ENCODE peak calls at places on chromosome 19, in four cellular contexts. One of them, this sample, is unnamed.

GRCh38 chr19:3407556-3408516 is 41.5 kb downstream of the NFIC start:
- DNase-seq in K562: no peak
- DNase-seq in A549: no peak
- DNase-seq in HepG2: peak
- DNase-seq in this sample: no peak

GRCh38 chr19:18074192-18074591 is 12.5 kb downstream of the IL12RB1 start:
- DNase-seq in A549: no peak
- DNase-seq in K562: no peak
- DNase-seq in HepG2: peak
- DNase-seq in this sample: no peak

GRCh38 chr19:29271911-29272310 is 59.0 kb upstream of the UQCRFS1 start:
- DNase-seq in HepG2: no peak
- DNase-seq in K562: no peak
- DNase-seq in A549: no peak
- DNase-seq in this sample: no peak

GRCh38 chr19:3203754-3204645 is 18.3 kb downstream of the NCLN start:
- DNase-seq in HepG2: no peak
- DNase-seq in A549: no peak
- DNase-seq in K562: no peak
- DNase-seq in this sample: no peak

GRCh38 chr19:52066258-52066866 is 17.7 kb upstream of the ZNF432 start:
- DNase-seq in K562: no peak
- DNase-seq in HepG2: no peak
- DNase-seq in A549: no peak
- DNase-seq in this sample: no peak

GRCh38 chr19:4054471-4055208 is 12.1 kb downstream of the ZBTB7A start:
- DNase-seq in K562: no peak
- DNase-seq in HepG2: no peak
- DNase-seq in A549: no peak
- DNase-seq in this sample: no peak

GRCh38 chr19:4059493-4059880 is 7.2 kb downstream of the ZBTB7A start:
- DNase-seq in K562: no peak
- DNase-seq in A549: no peak
- DNase-seq in HepG2: no peak
- DNase-seq in this sample: no peak

GRCh38 chr19:38557205-38557799 is 60.5 kb downstream of the MAP4K1 start:
- DNase-seq in HepG2: no peak
- DNase-seq in K562: peak
- DNase-seq in A549: peak
- DNase-seq in this sample: peak

GRCh38 chr19:44512326-44513298 is 12.3 kb upstream of the ZNF180 start:
- DNase-seq in HepG2: peak
- DNase-seq in A549: peak
- DNase-seq in K562: peak
- DNase-seq in this sample: no peak

GRCh38 chr19:37997911-37998344 is 90.9 kb downstream of the SIPA1L3 start:
- DNase-seq in HepG2: no peak
- DNase-seq in K562: no peak
- DNase-seq in A549: peak
- DNase-seq in this sample: no peak

GRCh38 chr19:45382426-45382825 is 12.1 kb upstream of the ERCC2 start:
- DNase-seq in A549: no peak
- DNase-seq in K562: no peak
- DNase-seq in HepG2: no peak
- DNase-seq in this sample: no peak

GRCh38 chr19:24054044-24054935 is 32.7 kb upstream of the ZNF254 start:
- DNase-seq in A549: peak
- DNase-seq in HepG2: peak
- DNase-seq in K562: no peak
- DNase-seq in this sample: no peak

GRCh38 chr19:3556978-3557460 is 367 bp downstream of the MFSD12 start:
- DNase-seq in K562: peak
- DNase-seq in A549: no peak
- DNase-seq in HepG2: no peak
- DNase-seq in this sample: no peak

GRCh38 chr19:52691215-52691610 is 43.6 kb downstream of the ZNF611 start:
- DNase-seq in HepG2: no peak
- DNase-seq in A549: no peak
- DNase-seq in K562: no peak
- DNase-seq in this sample: no peak

GRCh38 chr19:45177817-45178261 is at the start of gene TRAPPC6A:
- DNase-seq in A549: peak
- DNase-seq in K562: no peak
- DNase-seq in HepG2: no peak
- DNase-seq in this sample: no peak

GRCh38 chr19:4199699-4200293 is 17.3 kb downstream of the ANKRD24 start:
- DNase-seq in HepG2: peak
- DNase-seq in K562: peak
- DNase-seq in A549: peak
- DNase-seq in this sample: no peak

GRCh38 chr19:8610041-8610927 is at the start of gene ADAMTS10:
- DNase-seq in HepG2: no peak
- DNase-seq in A549: no peak
- DNase-seq in K562: peak
- DNase-seq in this sample: no peak

GRCh38 chr19:18282021-18282787 is 782 bp upstream of the JUND start:
- DNase-seq in K562: no peak
- DNase-seq in A549: no peak
- DNase-seq in HepG2: peak
- DNase-seq in this sample: no peak

GRCh38 chr19:14082675-14082960 is 3.0 kb downstream of the C19orf67 start:
- DNase-seq in A549: no peak
- DNase-seq in HepG2: no peak
- DNase-seq in K562: no peak
- DNase-seq in this sample: no peak

GRCh38 chr19:57075125-57075524 is 44.7 kb upstream of the USP29 start:
- DNase-seq in K562: no peak
- DNase-seq in HepG2: no peak
- DNase-seq in A549: no peak
- DNase-seq in this sample: no peak

GRCh38 chr19:41367848-41368301 is 3.9 kb upstream of the B9D2 start:
- DNase-seq in K562: peak
- DNase-seq in HepG2: no peak
- DNase-seq in A549: peak
- DNase-seq in this sample: no peak

GRCh38 chr19:1445185-1445931 is 4.6 kb upstream of the APC2 start:
- DNase-seq in A549: peak
- DNase-seq in K562: peak
- DNase-seq in HepG2: peak
- DNase-seq in this sample: no peak

GRCh38 chr19:5801796-5802616 is 2.9 kb upstream of the NRTN start:
- DNase-seq in K562: peak
- DNase-seq in HepG2: no peak
- DNase-seq in A549: peak
- DNase-seq in this sample: no peak

GRCh38 chr19:40718774-40719391 is 2.0 kb downstream of the ITPKC start:
- DNase-seq in HepG2: peak
- DNase-seq in A549: peak
- DNase-seq in K562: peak
- DNase-seq in this sample: peak

GRCh38 chr19:3620145-3620816 is 6.3 kb downstream of the CACTIN start:
- DNase-seq in K562: no peak
- DNase-seq in HepG2: no peak
- DNase-seq in A549: no peak
- DNase-seq in this sample: no peak

GRCh38 chr19:52170863-52171320 is 529 bp downstream of the ZNF836 start:
- DNase-seq in K562: no peak
- DNase-seq in A549: no peak
- DNase-seq in HepG2: no peak
- DNase-seq in this sample: no peak

GRCh38 chr19:46416077-46416709 is 2.8 kb upstream of the CCDC8 start:
- DNase-seq in K562: peak
- DNase-seq in A549: peak
- DNase-seq in HepG2: peak
- DNase-seq in this sample: no peak

GRCh38 chr19:19113040-19113541 is 25.2 kb downstream of the TMEM161A start:
- DNase-seq in K562: peak
- DNase-seq in A549: peak
- DNase-seq in HepG2: peak
- DNase-seq in this sample: no peak

GRCh38 chr19:47523473-47523872 is 8.6 kb upstream of the NAPA start:
- DNase-seq in HepG2: peak
- DNase-seq in K562: no peak
- DNase-seq in A549: no peak
- DNase-seq in this sample: no peak
- TF ChIP-seq CHD4 in HepG2: no peak
- TF ChIP-seq CHD4 in K562: no peak
- TF ChIP-seq CHD4 in A549: no peak
- TF ChIP-seq CHD4 in this sample: no peak

GRCh38 chr19:30685601-30686000 is 313.4 kb downstream of the ZNF536 start:
- DNase-seq in A549: no peak
- DNase-seq in HepG2: no peak
- DNase-seq in K562: no peak
- DNase-seq in this sample: no peak
- TF ChIP-seq CHD4 in A549: no peak
- TF ChIP-seq CHD4 in HepG2: no peak
- TF ChIP-seq CHD4 in K562: no peak
- TF ChIP-seq CHD4 in this sample: no peak

DNA sequence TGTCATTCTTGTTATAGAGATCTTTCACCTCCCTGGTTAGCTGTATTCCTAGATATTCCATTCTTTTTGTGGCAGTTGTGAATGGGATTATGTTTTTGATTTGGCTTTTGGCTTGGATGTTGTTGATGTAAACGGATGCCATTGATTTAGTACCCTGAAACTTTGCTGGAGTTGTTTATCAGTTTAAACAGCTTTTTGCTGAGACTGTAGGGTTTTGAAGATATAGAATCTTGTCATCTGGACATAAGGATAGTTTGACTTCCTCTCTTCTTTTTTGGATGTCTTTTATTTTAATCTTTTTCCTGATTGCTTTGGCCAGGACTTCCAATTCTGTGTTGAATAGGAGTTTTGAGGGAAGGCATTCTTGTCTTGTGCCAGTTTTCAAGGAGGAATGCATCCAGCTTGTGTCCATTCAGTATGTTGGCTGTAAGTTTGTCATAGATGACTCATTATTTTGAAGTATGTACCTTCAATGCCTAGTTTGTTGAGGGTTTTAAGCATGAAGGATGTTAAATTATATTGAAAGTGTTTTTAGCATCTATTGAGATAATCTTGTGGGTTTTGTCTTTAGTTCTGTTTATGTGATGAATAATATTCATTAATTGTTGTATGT is 16.8 kb downstream of the ZNF431 start:
- DNase-seq in K562: no peak
- DNase-seq in A549: no peak
- DNase-seq in HepG2: no peak
- DNase-seq in this sample: no peak
- TF ChIP-seq CHD4 in K562: no peak
- TF ChIP-seq CHD4 in A549: no peak
- TF ChIP-seq CHD4 in HepG2: no peak
- TF ChIP-seq CHD4 in this sample: no peak

DNA sequence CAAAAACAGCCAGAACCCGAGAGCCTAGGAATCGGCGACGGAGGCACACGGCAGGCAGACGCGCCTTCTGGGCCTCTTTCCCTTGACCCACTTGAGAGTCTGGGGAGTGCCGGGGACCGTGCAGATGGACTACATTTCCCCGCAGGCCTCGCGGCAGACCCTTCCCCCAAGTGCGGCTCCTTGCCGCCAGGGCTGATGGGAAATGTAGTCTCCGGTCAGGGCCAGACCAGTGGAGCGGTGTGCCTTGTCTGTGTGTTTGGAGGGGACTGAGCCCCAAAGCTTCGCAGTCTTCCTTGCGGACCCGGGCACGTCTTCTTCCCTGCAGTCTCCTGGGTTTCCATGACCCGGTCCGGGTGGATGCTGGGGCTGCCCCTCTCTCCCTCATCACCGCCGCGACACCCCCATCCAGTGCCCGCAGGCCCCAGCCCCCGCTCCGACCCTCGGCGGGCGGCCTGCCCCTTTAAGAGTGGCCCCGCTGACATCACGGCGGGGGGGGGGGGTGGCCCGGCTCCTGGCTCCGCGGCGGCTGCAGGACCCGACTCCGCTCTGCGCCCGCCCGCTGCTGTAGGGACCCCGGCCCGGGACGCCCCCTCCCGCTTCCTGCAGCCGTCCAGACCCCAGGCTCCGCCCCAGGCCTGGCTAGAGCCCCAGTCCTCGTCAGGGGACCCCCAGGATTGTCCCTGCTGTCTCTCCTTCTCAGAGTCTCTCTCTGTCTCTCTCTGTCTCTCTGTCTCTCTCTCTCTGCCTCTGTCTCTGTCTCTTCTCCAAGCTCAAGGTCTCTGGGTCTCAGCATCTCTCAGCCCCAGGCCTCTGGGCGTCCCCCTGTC is 759 bp upstream of the CACNG7 start:
- DNase-seq in A549: peak
- DNase-seq in K562: peak
- DNase-seq in HepG2: no peak
- DNase-seq in this sample: no peak
- TF ChIP-seq CHD4 in A549: no peak
- TF ChIP-seq CHD4 in K562: no peak
- TF ChIP-seq CHD4 in HepG2: no peak
- TF ChIP-seq CHD4 in this sample: no peak

GRCh38 chr19:35557539-35558399 is 5.7 kb downstream of the ATP4A start:
- DNase-seq in HepG2: no peak
- DNase-seq in A549: peak
- DNase-seq in K562: peak
- DNase-seq in this sample: no peak
- TF ChIP-seq CHD4 in HepG2: no peak
- TF ChIP-seq CHD4 in A549: no peak
- TF ChIP-seq CHD4 in K562: no peak
- TF ChIP-seq CHD4 in this sample: no peak

DNA sequence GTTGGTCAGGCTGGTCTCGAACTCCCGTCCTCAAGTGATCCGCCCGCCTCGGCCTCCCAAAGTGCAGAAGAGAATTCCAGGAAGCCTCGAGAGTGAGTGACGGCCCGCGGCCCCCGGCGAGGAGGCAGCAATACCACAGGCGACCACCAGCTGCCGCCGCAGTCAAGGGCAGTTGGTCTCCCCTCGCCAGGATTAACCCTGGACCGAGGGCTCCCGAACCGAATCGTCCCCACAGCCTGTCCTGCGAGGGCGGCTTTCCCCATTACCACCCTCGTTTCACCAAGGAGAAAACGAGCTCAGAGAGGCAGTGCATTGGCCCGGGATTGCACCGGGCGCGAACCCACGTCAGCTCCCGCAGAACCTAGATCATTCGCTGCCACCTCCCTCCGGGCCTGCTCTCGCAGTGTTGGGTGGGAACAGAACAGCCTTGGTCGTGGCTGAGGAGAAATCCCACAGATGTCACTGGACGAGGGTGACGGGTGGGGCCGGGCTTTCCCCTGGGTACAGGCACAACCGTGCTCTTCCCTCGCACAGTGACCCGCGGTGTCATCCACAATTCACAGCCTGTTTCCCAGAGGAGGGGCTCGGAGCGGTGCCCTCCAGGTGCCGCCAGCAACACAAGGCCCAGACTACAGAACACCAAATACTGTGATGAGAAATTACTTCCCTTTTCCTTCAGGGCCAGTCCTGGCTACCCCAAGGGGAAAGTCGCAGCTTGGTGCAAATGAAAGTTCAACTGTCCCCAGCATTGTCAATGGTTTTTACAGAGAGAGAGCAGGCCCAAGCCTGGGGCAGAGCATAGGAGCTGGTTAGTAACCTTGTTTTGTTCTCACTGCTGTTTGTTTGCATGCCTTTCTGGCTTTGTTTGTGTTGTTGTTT is 24.8 kb downstream of the C2CD4C start:
- DNase-seq in K562: no peak
- DNase-seq in A549: no peak
- DNase-seq in HepG2: peak
- DNase-seq in this sample: peak
- TF ChIP-seq CHD4 in K562: no peak
- TF ChIP-seq CHD4 in A549: no peak
- TF ChIP-seq CHD4 in HepG2: no peak
- TF ChIP-seq CHD4 in this sample: no peak

GRCh38 chr19:30691767-30692516 is 319.8 kb downstream of the ZNF536 start:
- DNase-seq in K562: no peak
- DNase-seq in A549: no peak
- DNase-seq in HepG2: no peak
- DNase-seq in this sample: no peak
- TF ChIP-seq CHD4 in K562: no peak
- TF ChIP-seq CHD4 in A549: no peak
- TF ChIP-seq CHD4 in HepG2: no peak
- TF ChIP-seq CHD4 in this sample: no peak